ENCODE peak calls at places on chromosome 13, in four cellular contexts. One of them, this sample, is unnamed.
A peak's percentile ranks its signal among the peaks of the same experiment; 100 is the strongest.

GRCh38 chr13:89066868-89067466 is 1395.8 kb downstream of the SLITRK5 start:
- DNase-seq in neuronal stem cell: peak; percentile 40
- DNase-seq in trophoblast cell: peak; percentile 62
- DNase-seq in mesendoderm: peak; percentile 70
- DNase-seq in this sample: peak; percentile 62

GRCh38 chr13:49240017-49240416 is 7.7 kb upstream of the CDADC1 start:
- DNase-seq in neuronal stem cell: no peak
- DNase-seq in trophoblast cell: peak; percentile 81
- DNase-seq in mesendoderm: peak; percentile 39
- DNase-seq in this sample: peak; percentile 41

GRCh38 chr13:114106991-114107685 is 25.3 kb downstream of the RASA3 start:
- DNase-seq in neuronal stem cell: no peak
- DNase-seq in trophoblast cell: no peak
- DNase-seq in mesendoderm: no peak
- DNase-seq in this sample: no peak

GRCh38 chr13:26021516-26021915 is 30.3 kb downstream of the SHISA2 start:
- DNase-seq in neuronal stem cell: no peak
- DNase-seq in trophoblast cell: peak; percentile 99
- DNase-seq in mesendoderm: no peak
- DNase-seq in this sample: no peak

GRCh38 chr13:84352946-84353345 is 470.7 kb upstream of the SLITRK1 start:
- DNase-seq in neuronal stem cell: no peak
- DNase-seq in trophoblast cell: no peak
- DNase-seq in mesendoderm: no peak
- DNase-seq in this sample: no peak

GRCh38 chr13:75263741-75264407 is 218.1 kb downstream of the TBC1D4 start:
- DNase-seq in neuronal stem cell: no peak
- DNase-seq in trophoblast cell: no peak
- DNase-seq in mesendoderm: no peak
- DNase-seq in this sample: peak; percentile 47

GRCh38 chr13:34578471-34578870 is 363.6 kb upstream of the NBEA start:
- DNase-seq in neuronal stem cell: no peak
- DNase-seq in trophoblast cell: no peak
- DNase-seq in mesendoderm: no peak
- DNase-seq in this sample: no peak

GRCh38 chr13:27383104-27383921 is 41.1 kb upstream of the GTF3A start:
- DNase-seq in neuronal stem cell: no peak
- DNase-seq in trophoblast cell: peak; percentile 54
- DNase-seq in mesendoderm: peak; percentile 28
- DNase-seq in this sample: no peak

GRCh38 chr13:44768233-44768632 is 192.1 kb upstream of the TSC22D1 start:
- DNase-seq in neuronal stem cell: no peak
- DNase-seq in trophoblast cell: peak; percentile 6
- DNase-seq in mesendoderm: no peak
- DNase-seq in this sample: no peak

GRCh38 chr13:89688908-89689307 is 1658.6 kb upstream of the MIR17HG start:
- DNase-seq in neuronal stem cell: no peak
- DNase-seq in trophoblast cell: no peak
- DNase-seq in mesendoderm: no peak
- DNase-seq in this sample: no peak

GRCh38 chr13:113903912-113904311 is 40.0 kb upstream of the GAS6 start:
- DNase-seq in neuronal stem cell: no peak
- DNase-seq in trophoblast cell: no peak
- DNase-seq in mesendoderm: no peak
- DNase-seq in this sample: no peak

GRCh38 chr13:20902438-20903163 is at the start of gene XPO4:
- DNase-seq in neuronal stem cell: peak; percentile 78
- DNase-seq in trophoblast cell: peak; percentile 85
- DNase-seq in mesendoderm: peak; percentile 89
- DNase-seq in this sample: peak; percentile 86

GRCh38 chr13:51590966-51591627 is 6.8 kb downstream of the WDFY2 start:
- DNase-seq in neuronal stem cell: no peak
- DNase-seq in trophoblast cell: peak; percentile 95
- DNase-seq in mesendoderm: peak; percentile 78
- DNase-seq in this sample: peak; percentile 99

GRCh38 chr13:73833331-73834070 is 300.7 kb downstream of the KLF12 start:
- DNase-seq in neuronal stem cell: no peak
- DNase-seq in trophoblast cell: no peak
- DNase-seq in mesendoderm: no peak
- DNase-seq in this sample: peak; percentile 62

GRCh38 chr13:41547253-41548000 is 90.1 kb downstream of the RGCC start:
- DNase-seq in neuronal stem cell: no peak
- DNase-seq in trophoblast cell: no peak
- DNase-seq in mesendoderm: no peak
- DNase-seq in this sample: no peak

GRCh38 chr13:67186985-67187569 is 43.1 kb downstream of the PCDH9 start:
- DNase-seq in neuronal stem cell: peak; percentile 1
- DNase-seq in trophoblast cell: no peak
- DNase-seq in mesendoderm: peak; percentile 14
- DNase-seq in this sample: no peak

GRCh38 chr13:94312511-94313191 is 166.8 kb downstream of the DCT start:
- DNase-seq in neuronal stem cell: peak; percentile 37
- DNase-seq in trophoblast cell: no peak
- DNase-seq in mesendoderm: peak; percentile 30
- DNase-seq in this sample: peak; percentile 16

GRCh38 chr13:111948811-111949210 is 118.1 kb upstream of the SOX1 start:
- DNase-seq in neuronal stem cell: no peak
- DNase-seq in trophoblast cell: no peak
- DNase-seq in mesendoderm: no peak
- DNase-seq in this sample: no peak

GRCh38 chr13:82698941-82699340 is 1183.3 kb downstream of the SLITRK1 start:
- DNase-seq in neuronal stem cell: no peak
- DNase-seq in trophoblast cell: no peak
- DNase-seq in mesendoderm: peak; percentile 17
- DNase-seq in this sample: no peak

DNA sequence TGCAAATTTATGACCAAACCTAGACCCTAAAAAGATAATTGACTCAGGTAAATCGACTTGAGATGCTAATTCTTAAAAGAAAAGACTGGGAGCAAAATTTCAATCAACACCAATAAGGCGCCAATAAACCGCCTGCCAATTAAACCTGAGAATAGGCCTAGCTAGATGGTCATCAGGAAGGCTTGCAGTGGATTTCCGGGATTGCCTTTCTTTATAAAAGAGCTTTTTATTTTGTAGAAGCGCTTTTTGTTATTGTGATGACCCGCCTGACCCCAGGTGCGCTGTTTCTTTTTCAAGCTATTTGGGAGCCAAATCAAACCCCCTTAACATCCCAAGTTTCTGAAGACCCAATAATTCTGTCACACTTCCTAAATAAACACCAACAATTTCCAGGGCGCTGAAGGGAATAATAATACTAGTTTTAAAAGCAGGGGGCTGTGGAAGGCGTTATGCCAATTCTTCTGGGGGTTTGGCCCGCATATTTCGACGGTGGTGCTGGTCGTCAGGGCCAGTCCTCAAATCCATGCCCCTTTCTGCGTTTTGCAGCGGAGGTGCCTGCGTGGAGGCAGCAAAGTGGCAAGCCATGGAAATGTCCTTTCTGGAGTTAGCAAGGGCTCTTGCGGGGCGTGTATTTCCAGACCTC is 2.9 kb upstream of the ZIC5 start:
- DNase-seq in neuronal stem cell: no peak
- DNase-seq in trophoblast cell: no peak
- DNase-seq in mesendoderm: no peak
- DNase-seq in this sample: no peak
- H3K4me1 ChIP-seq in neuronal stem cell: peaks cover 18% of the 10 kb centered on the region
- H3K4me1 ChIP-seq in trophoblast cell: peaks cover 8% of the 10 kb centered on the region
- H3K4me1 ChIP-seq in mesendoderm: peaks cover 9% of the 10 kb centered on the region
- H3K4me1 ChIP-seq in this sample: peaks cover 14% of the 10 kb centered on the region

GRCh38 chr13:52600666-52601065 is 41.6 kb upstream of the HNRNPA1L2 start:
- DNase-seq in neuronal stem cell: no peak
- DNase-seq in trophoblast cell: peak; percentile 20
- DNase-seq in mesendoderm: no peak
- DNase-seq in this sample: no peak
- H3K4me3 ChIP-seq in neuronal stem cell: no peak overlapping the region
- H3K4me3 ChIP-seq in trophoblast cell: no peak overlapping the region
- H3K4me3 ChIP-seq in mesendoderm: no peak overlapping the region
- H3K4me3 ChIP-seq in this sample: peak overlapping the region; percentile 80

GRCh38 chr13:30983431-30983830 is 51.0 kb downstream of the TEX26 start:
- DNase-seq in neuronal stem cell: no peak
- DNase-seq in trophoblast cell: no peak
- DNase-seq in mesendoderm: peak; percentile 31
- DNase-seq in this sample: no peak

GRCh38 chr13:30982911-30983310 is 50.5 kb downstream of the TEX26 start:
- DNase-seq in neuronal stem cell: no peak
- DNase-seq in trophoblast cell: no peak
- DNase-seq in mesendoderm: peak; percentile 68
- DNase-seq in this sample: no peak

GRCh38 chr13:30976041-30976440 is 43.6 kb downstream of the TEX26 start:
- DNase-seq in neuronal stem cell: no peak
- DNase-seq in trophoblast cell: no peak
- DNase-seq in mesendoderm: no peak
- DNase-seq in this sample: peak; percentile 52

GRCh38 chr13:30982506-30982905 is 50.0 kb downstream of the TEX26 start:
- DNase-seq in neuronal stem cell: no peak
- DNase-seq in trophoblast cell: no peak
- DNase-seq in mesendoderm: no peak
- DNase-seq in this sample: no peak

GRCh38 chr13:30978981-30979956 is 46.8 kb downstream of the TEX26 start:
- DNase-seq in neuronal stem cell: peak; percentile 49
- DNase-seq in trophoblast cell: peak; percentile 19
- DNase-seq in mesendoderm: peak; percentile 90
- DNase-seq in this sample: no peak
- H3K4ac ChIP-seq in neuronal stem cell: no peak overlapping the region
- H3K4ac ChIP-seq in trophoblast cell: peak overlapping the region; percentile 17
- H3K4ac ChIP-seq in mesendoderm: no peak overlapping the region
- H3K4ac ChIP-seq in this sample: peak overlapping the region; percentile 92

GRCh38 chr13:32032780-32033179 is 1.2 kb downstream of the FRY start:
- DNase-seq in neuronal stem cell: no peak
- DNase-seq in trophoblast cell: no peak
- DNase-seq in mesendoderm: no peak
- DNase-seq in this sample: no peak
- H3K4me1 ChIP-seq in neuronal stem cell: peaks cover 8% of the 10 kb centered on the region
- H3K4me1 ChIP-seq in trophoblast cell: peaks cover 4% of the 10 kb centered on the region
- H3K4me1 ChIP-seq in mesendoderm: no peaks in the 10 kb centered on the region
- H3K4me1 ChIP-seq in this sample: peaks cover 4% of the 10 kb centered on the region

DNA sequence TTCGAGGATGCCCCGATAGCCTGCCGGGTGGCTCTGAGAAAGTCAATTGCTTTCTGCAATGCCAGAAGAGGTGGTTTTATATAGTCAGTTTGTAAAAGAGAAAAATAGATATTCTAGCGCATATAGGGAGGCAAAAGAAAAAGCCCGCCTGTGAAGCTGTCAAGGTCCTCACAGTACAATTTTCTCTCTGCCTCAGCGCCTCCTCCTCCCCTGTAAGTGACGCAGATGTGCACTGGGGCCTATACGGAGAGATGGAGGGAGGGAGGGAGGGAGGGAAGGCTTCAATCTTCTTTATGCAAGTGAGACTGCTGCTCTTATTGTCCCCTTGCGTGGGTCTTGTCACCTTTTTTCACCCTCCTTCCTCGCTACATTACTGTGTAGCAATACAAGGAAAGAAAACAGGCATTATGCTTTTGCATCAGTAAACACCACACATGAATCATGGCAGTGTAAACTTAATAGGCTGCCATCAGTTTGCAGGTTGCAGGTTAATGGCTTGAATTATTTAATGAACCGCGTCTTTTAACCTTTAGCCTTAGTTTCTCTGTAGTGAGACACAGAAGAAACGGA is at the start of gene KLHL1:
- DNase-seq in neuronal stem cell: no peak
- DNase-seq in trophoblast cell: no peak
- DNase-seq in mesendoderm: no peak
- DNase-seq in this sample: no peak
- H3K4me3 ChIP-seq in neuronal stem cell: peak within 1 kb of the TSS; percentile 79
- H3K4me3 ChIP-seq in trophoblast cell: peak within 1 kb of the TSS; percentile 25
- H3K4me3 ChIP-seq in mesendoderm: no peak within 1 kb of the TSS
- H3K4me3 ChIP-seq in this sample: peak within 1 kb of the TSS; percentile 49

This sample was measured in mesenchymal stem cell.